ENCODE peak calls at places on chromosomes 3 and 15, in nine cellular contexts. N, L, U, O, A, S, C, V and X are unnamed samples.

GRCh38 chr3:43048470-43048869 is 57.4 kb downstream of the POMGNT2 start:
- DNase-seq in O (no peak), L (no peak), C (no peak), U (no peak), A (no peak), S (no peak), N (no peak), V (no peak), X (no peak)

GRCh38 chr3:57856675-57857074 is 100.6 kb downstream of the SLMAP start:
- DNase-seq in N (no peak), S (no peak), C (no peak), V (no peak), U (no peak), L (no peak), A (no peak), O (peak; percentile 44), X (peak; percentile 9)

GRCh38 chr15:97904196-97904572 is 56.3 kb upstream of the ARRDC4 start:
- DNase-seq in L (no peak), V (peak; percentile 18), A (peak; percentile 61), S (peak; percentile 88), U (peak; percentile 87), C (peak; percentile 69), O (peak; percentile 44), N (no peak), X (peak; percentile 81)

GRCh38 chr15:57085267-57085666 is 166.8 kb downstream of the TCF12 start:
- DNase-seq in U (no peak), S (peak; percentile 9), A (no peak), O (peak; percentile 30), V (no peak), C (no peak), N (no peak), L (no peak), X (peak; percentile 53)

GRCh38 chr3:117563063-117563462 is 853.5 kb downstream of the TUSC7 start:
- DNase-seq in U (no peak), V (no peak), S (peak; percentile 36), A (no peak), C (no peak), O (peak; percentile 71), L (no peak), N (no peak), X (no peak)

GRCh38 chr15:78913012-78913411 is 31.8 kb downstream of the CTSH start:
- DNase-seq in S (no peak), L (no peak), V (no peak), A (no peak), C (no peak), N (no peak), O (no peak), U (no peak), X (no peak)

GRCh38 chr3:110495201-110495927 is 576.3 kb upstream of the NECTIN3 start:
- DNase-seq in N (no peak), L (no peak), O (no peak), U (no peak), S (no peak), C (no peak), V (no peak), A (no peak), X (peak; percentile 39)

GRCh38 chr15:76566276-76566675 is 229.7 kb downstream of the ISL2 start:
- DNase-seq in O (peak; percentile 82), L (no peak), S (no peak), A (no peak), N (no peak), C (no peak), V (no peak), U (no peak), X (no peak)

GRCh38 chr3:148727242-148727641 is 29.5 kb downstream of the AGTR1 start:
- DNase-seq in V (peak; percentile 16), S (peak; percentile 23), N (no peak), A (peak; percentile 23), C (no peak), O (no peak), L (no peak), U (no peak), X (peak; percentile 26)

GRCh38 chr3:102979682-102980378 is 545.0 kb downstream of the ZPLD1 start:
- DNase-seq in C (no peak), O (peak; percentile 84), A (peak; percentile 11), N (no peak), L (peak; percentile 44), S (no peak), V (no peak), U (peak; percentile 53), X (peak; percentile 50)

GRCh38 chr3:144053121-144053520 is 81.5 kb downstream of the DIPK2A start:
- DNase-seq in S (no peak), A (no peak), O (peak; percentile 75), C (no peak), V (no peak), N (no peak), U (no peak), L (peak; percentile 40), X (peak; percentile 87)

GRCh38 chr3:24704496-24704895 is 209.8 kb upstream of the THRB start:
- DNase-seq in L (no peak), S (no peak), U (no peak), O (no peak), N (no peak), C (no peak), V (no peak), A (no peak), X (peak; percentile 90)

GRCh38 chr3:156899951-156900350 is 73.8 kb downstream of the LEKR1 start:
- DNase-seq in U (no peak), A (no peak), V (no peak), C (no peak), L (peak; percentile 7), O (no peak), N (no peak), S (no peak), X (no peak)

DNA sequence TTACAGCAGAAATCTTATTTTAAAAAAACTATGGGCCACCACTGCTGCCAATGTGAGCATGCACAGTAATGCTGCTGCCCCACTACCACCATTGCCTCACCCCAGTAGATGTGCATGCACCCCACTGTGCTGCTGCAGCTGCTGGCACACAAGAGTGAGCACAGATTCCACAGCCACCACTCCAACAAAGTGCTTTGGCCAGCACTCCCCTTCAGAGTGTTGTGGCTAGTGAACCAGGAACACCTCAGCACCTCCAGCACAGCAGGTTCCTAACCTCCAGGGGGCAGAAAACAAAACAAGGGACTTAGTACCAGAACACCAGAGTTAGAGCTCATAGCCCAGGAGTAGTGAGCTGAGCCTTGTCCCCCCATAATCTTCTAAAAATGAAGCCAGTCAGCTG is 629.6 kb downstream of the PYDC2 start:
- DNase-seq in C (no peak), U (no peak), A (no peak), L (no peak), O (no peak), S (no peak), V (no peak), N (no peak), X (peak; percentile 22)
- TF ChIP-seq CTCF in C (peak; percentile 36), U (no peak), A (no peak), L (no peak), O (no peak), S (no peak), V (peak; percentile 36), N (no peak), X (peak; percentile 22)

GRCh38 chr15:68333775-68334470 is 56.4 kb downstream of the FEM1B start:
- DNase-seq in C (no peak), V (no peak), A (no peak), U (no peak), O (peak; percentile 44), N (no peak), S (no peak), L (no peak), X (peak; percentile 22)

GRCh38 chr15:68335655-68336054 is 58.1 kb downstream of the FEM1B start:
- DNase-seq in C (no peak), N (no peak), V (no peak), O (no peak), S (no peak), A (no peak), L (no peak), U (no peak), X (no peak)

GRCh38 chr15:68335251-68335650 is 57.7 kb downstream of the FEM1B start:
- DNase-seq in O (no peak), A (no peak), U (no peak), S (no peak), L (no peak), V (no peak), C (no peak), N (no peak), X (peak; percentile 21)

GRCh38 chr15:68332266-68332665 is 54.7 kb downstream of the FEM1B start:
- DNase-seq in L (no peak), U (no peak), S (no peak), V (no peak), C (no peak), O (no peak), N (no peak), A (no peak), X (no peak)

DNA sequence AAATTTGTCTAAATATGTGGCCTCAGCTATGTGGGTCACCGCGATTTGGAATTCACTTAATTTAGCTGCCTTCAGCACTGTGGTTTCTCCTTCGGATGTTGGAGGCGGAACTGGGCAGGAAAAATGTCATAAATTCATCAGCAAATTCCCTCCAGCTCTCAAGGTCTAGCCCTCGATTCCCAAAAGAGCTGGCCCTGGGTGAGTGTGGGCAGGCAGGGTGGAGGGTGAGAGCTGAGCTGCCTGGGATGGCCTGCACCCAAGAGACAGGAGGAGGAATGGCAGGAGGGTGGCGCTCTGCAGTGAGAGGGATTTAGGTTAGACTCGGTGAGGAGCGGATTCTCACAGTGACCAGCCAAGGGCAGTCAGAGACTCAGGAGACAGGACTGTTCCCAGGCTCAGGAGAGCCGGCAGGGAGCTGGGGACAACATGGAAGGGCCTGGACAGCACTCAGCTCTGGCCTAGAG is 57.1 kb downstream of the FEM1B start:
- DNase-seq in C (no peak), O (peak; percentile 45), A (no peak), U (no peak), V (no peak), S (no peak), N (no peak), L (peak; percentile 42), X (no peak)
- TF ChIP-seq CTCF in C (no peak), O (no peak), A (no peak), U (no peak), V (no peak), S (no peak), N (no peak), L (peak; percentile 36), X (no peak)

GRCh38 chr3:52216585-52217408 is 8.6 kb downstream of the TLR9 start:
- DNase-seq in S (no peak), C (no peak), A (peak; percentile 14), N (peak; percentile 74), L (no peak), U (peak; percentile 86), O (peak; percentile 79), V (no peak), X (peak; percentile 96)
- TF ChIP-seq CTCF in S (no peak), C (no peak), A (no peak), N (no peak), L (no peak), U (no peak), O (no peak), V (no peak), X (no peak)

GRCh38 chr3:10992017-10992945 is at the start of gene SLC6A1:
- DNase-seq in V (no peak), N (no peak), O (no peak), A (no peak), S (peak; percentile 32), C (no peak), L (no peak), U (no peak), X (no peak)
- TF ChIP-seq CTCF in V (no peak), N (no peak), O (no peak), A (peak; percentile 9), S (peak; percentile 33), C (peak; percentile 30), L (peak; percentile 13), U (no peak), X (no peak)

GRCh38 chr3:31687020-31687802 is 154.5 kb downstream of the STT3B start:
- DNase-seq in C (no peak), L (no peak), A (no peak), N (no peak), V (no peak), S (no peak), O (no peak), U (no peak), X (no peak)
- TF ChIP-seq CTCF in C (peak; percentile 19), L (no peak), A (no peak), N (no peak), V (no peak), S (no peak), O (no peak), U (no peak), X (no peak)